ENCODE peak calls at places on chromosomes 12 and 14, in four cellular contexts. F is 8988T, R is neural progenitor cell, S is left colon. X is an unnamed sample.
A peak's percentile ranks its signal among the peaks of the same experiment; 100 is the strongest.

GRCh38 chr14:73728106-73729014 is 14.2 kb upstream of the PNMA1 start:
- DNase-seq in F (peak; percentile 77), R (peak; percentile 88), S (peak; percentile 94), X (peak; percentile 84)

GRCh38 chr12:12983420-12984035 is 16.5 kb downstream of the HEBP1 start:
- DNase-seq in F (no peak), R (no peak), S (no peak), X (no peak)

GRCh38 chr12:22529281-22530060 is 14.9 kb downstream of the C2CD5 start:
- DNase-seq in F (no peak), R (peak; percentile 33), S (no peak), X (no peak)

GRCh38 chr14:61889914-61890351 is 127.7 kb downstream of the SNAPC1 start:
- DNase-seq in F (no peak), R (no peak), S (no peak), X (no peak)

GRCh38 chr14:95515080-95515489 is 1.4 kb downstream of the SYNE3 start:
- DNase-seq in F (no peak), R (peak; percentile 58), S (no peak), X (peak; percentile 29)

GRCh38 chr12:120361506-120362208 is 7.3 kb downstream of the MSI1 start:
- DNase-seq in F (no peak), R (peak; percentile 100), S (no peak), X (peak; percentile 68)

GRCh38 chr12:41899577-41899976 is 245.1 kb downstream of the GXYLT1 start:
- DNase-seq in F (no peak), R (no peak), S (no peak), X (no peak)

GRCh38 chr14:103542545-103543088 is 13.6 kb downstream of the TRMT61A start:
- DNase-seq in F (no peak), R (peak; percentile 97), S (peak; percentile 66), X (peak; percentile 61)

GRCh38 chr12:49909826-49910225 is 6.1 kb upstream of the FAIM2 start:
- DNase-seq in F (no peak), R (peak; percentile 65), S (no peak), X (no peak)

GRCh38 chr14:102929349-102930137 is 7.1 kb downstream of the AMN start:
- DNase-seq in F (no peak), R (peak; percentile 43), S (peak; percentile 43), X (no peak)

GRCh38 chr14:103641181-103641580 is 12.2 kb downstream of the KLC1 start:
- DNase-seq in F (no peak), R (no peak), S (no peak), X (no peak)

GRCh38 chr14:93546642-93547041 is 115.9 kb downstream of the UNC79 start:
- DNase-seq in F (no peak), R (no peak), S (no peak), X (no peak)

GRCh38 chr12:101929365-101930041 is 52.1 kb downstream of the DRAM1 start:
- DNase-seq in F (no peak), R (no peak), S (no peak), X (no peak)

GRCh38 chr14:54489318-54489683 is 521 bp upstream of the GMFB start:
- DNase-seq in F (no peak), R (no peak), S (no peak), X (no peak)

GRCh38 chr14:105471823-105472495 is 2.7 kb upstream of the CRIP2 start:
- DNase-seq in F (no peak), R (no peak), S (no peak), X (no peak)

GRCh38 chr12:127148318-127148717 is 1118.7 kb upstream of the TMEM132C start:
- DNase-seq in F (no peak), R (no peak), S (no peak), X (no peak)

GRCh38 chr12:93136243-93137015 is 207.3 kb upstream of the EEA1 start:
- DNase-seq in F (no peak), R (no peak), S (no peak), X (no peak)

GRCh38 chr14:103257211-103257962 is 76.7 kb upstream of the EIF5 start:
- DNase-seq in F (no peak), R (no peak), S (no peak), X (no peak)

GRCh38 chr12:111569363-111570089 is 29.6 kb downstream of the ATXN2 start:
- DNase-seq in F (no peak), R (no peak), S (no peak), X (no peak)

GRCh38 chr12:68100241-68100640 is 59.3 kb downstream of the IFNG start:
- DNase-seq in F (no peak), R (no peak), S (no peak), X (no peak)

GRCh38 chr12:130043685-130044421 is 118.4 kb upstream of the FZD10 start:
- DNase-seq in F (no peak), R (no peak), S (no peak), X (no peak)

GRCh38 chr14:102819790-102820330 is 42.6 kb downstream of the TRAF3 start:
- DNase-seq in F (no peak), R (no peak), S (no peak), X (no peak)

GRCh38 chr14:75959031-75959430 is 22.8 kb downstream of the TGFB3 start:
- DNase-seq in F (no peak), R (no peak), S (no peak), X (no peak)

GRCh38 chr12:26032719-26033241 is 74.3 kb downstream of the RASSF8 start:
- DNase-seq in F (no peak), R (no peak), S (no peak), X (no peak)

GRCh38 chr14:71647086-71647784 is 285.0 kb upstream of the RGS6 start:
- DNase-seq in F (no peak), R (peak; percentile 52), S (peak; percentile 16), X (peak; percentile 34)

GRCh38 chr14:38143651-38144505 is 63.8 kb upstream of the SSTR1 start:
- DNase-seq in F (no peak), R (no peak), S (no peak), X (no peak)

GRCh38 chr14:29518335-29518734 is 409.3 kb downstream of the PRKD1 start:
- DNase-seq in F (no peak), R (no peak), S (no peak), X (no peak)

GRCh38 chr14:31243860-31244259 is 36.3 kb upstream of the HECTD1 start:
- DNase-seq in F (no peak), R (no peak), S (peak; percentile 41), X (no peak)

X was measured in body of pancreas.